ENCODE peak calls at places on chromosomes 11 and 22, in five cellular contexts. T is ovary; A is mesenchymal stem cell; W is CD4-positive, CD25-positive, alpha-beta regulatory T cell; Z is neuronal stem cell. G is an unnamed sample.

GRCh38 chr11:26828291-26828690 is 106.4 kb upstream of the SLC5A12 start:
- DNase-seq in T (no peak), A (peak; percentile 51), W (no peak), Z (no peak), G (no peak)

GRCh38 chr11:72631806-72632731 is 42.2 kb downstream of the PDE2A start:
- DNase-seq in T (no peak), A (peak; percentile 49), W (no peak), Z (no peak), G (no peak)

GRCh38 chr11:47104337-47104950 is 72.2 kb downstream of the ARFGAP2 start:
- DNase-seq in T (no peak), A (peak; percentile 18), W (no peak), Z (peak; percentile 26), G (peak; percentile 51)

GRCh38 chr11:82634091-82634490 is 99.6 kb downstream of the FAM181B start:
- DNase-seq in T (no peak), A (peak; percentile 30), W (no peak), Z (no peak), G (no peak)

GRCh38 chr11:94934362-94934761 is 39.0 kb downstream of the CWC15 start:
- DNase-seq in T (no peak), A (peak; percentile 79), W (no peak), Z (no peak), G (peak; percentile 88)

GRCh38 chr22:19194751-19195536 is 16.4 kb upstream of the SLC25A1 start:
- DNase-seq in T (no peak), A (no peak), W (no peak), Z (no peak), G (no peak)

GRCh38 chr11:107549253-107549953 is 16.1 kb downstream of the ALKBH8 start:
- DNase-seq in T (no peak), A (peak; percentile 51), W (peak; percentile 10), Z (no peak), G (peak; percentile 72)

GRCh38 chr11:79119491-79120284 is 321.1 kb downstream of the TENM4 start:
- DNase-seq in T (no peak), A (no peak), W (no peak), Z (peak; percentile 50), G (peak; percentile 20)

GRCh38 chr22:25406510-25407210 is 157.8 kb upstream of the GRK3 start:
- DNase-seq in T (no peak), A (peak; percentile 25), W (no peak), Z (no peak), G (no peak)

GRCh38 chr22:19520007-19520406 is 4.2 kb downstream of the CLDN5 start:
- DNase-seq in T (no peak), A (no peak), W (no peak), Z (no peak), G (no peak)

GRCh38 chr11:74417860-74418508 is 19.8 kb upstream of the PGM2L1 start:
- DNase-seq in T (no peak), A (peak; percentile 26), W (no peak), Z (no peak), G (peak; percentile 33)

GRCh38 chr11:17524221-17524620 is 20.0 kb downstream of the USH1C start:
- DNase-seq in T (no peak), A (no peak), W (no peak), Z (no peak), G (no peak)

GRCh38 chr11:107092667-107093066 is 74.4 kb upstream of the GUCY1A2 start:
- DNase-seq in T (no peak), A (no peak), W (no peak), Z (no peak), G (no peak)

GRCh38 chr22:25281675-25282345 is 62.4 kb downstream of the CRYBB2 start:
- DNase-seq in T (no peak), A (no peak), W (no peak), Z (peak; percentile 5), G (no peak)

GRCh38 chr11:128926437-128927107 is 16.1 kb downstream of the TP53AIP1 start:
- DNase-seq in T (no peak), A (no peak), W (no peak), Z (no peak), G (peak; percentile 45)

GRCh38 chr11:60895687-60896086 is 10.7 kb downstream of the PRPF19 start:
- DNase-seq in T (no peak), A (no peak), W (no peak), Z (no peak), G (no peak)
- H3K36me3 ChIP-seq in T (no peaks in the 10 kb centered on the region), A (peaks cover 94% of the 10 kb centered on the region), W (peaks cover 83% of the 10 kb centered on the region), Z (peaks cover 97% of the 10 kb centered on the region), G (peaks cover 91% of the 10 kb centered on the region)

DNA sequence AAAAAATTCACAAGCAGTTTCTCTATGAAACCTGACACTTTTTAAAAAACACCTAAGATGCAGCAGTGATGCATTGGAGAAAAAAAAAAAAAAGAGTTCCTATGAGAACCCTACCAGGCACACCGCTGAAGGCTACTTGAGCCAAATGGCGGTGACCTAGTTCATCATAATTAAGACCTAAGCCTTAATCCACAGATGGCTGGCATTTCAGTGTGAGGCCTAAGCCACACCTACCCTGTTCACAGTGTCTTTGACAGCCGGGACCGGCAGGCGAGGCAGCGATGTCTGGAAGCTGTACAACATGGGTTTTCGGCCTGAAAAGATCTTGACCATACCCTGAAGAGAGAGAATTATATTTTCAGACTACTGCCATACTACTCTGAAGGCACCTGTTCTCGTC is 38.0 kb downstream of the CPT1A start:
- DNase-seq in T (no peak), A (no peak), W (no peak), Z (no peak), G (no peak)
- H3K36me3 ChIP-seq in T (no peaks in the 10 kb centered on the region), A (peaks cover 71% of the 10 kb centered on the region), W (peaks cover 12% of the 10 kb centered on the region), Z (no peaks in the 10 kb centered on the region), G (no peaks in the 10 kb centered on the region)

GRCh38 chr11:131962818-131963217 is 592.4 kb downstream of the NTM start:
- DNase-seq in T (no peak), A (no peak), W (no peak), Z (no peak), G (no peak)
- H3K36me3 ChIP-seq in T (no peaks in the 10 kb centered on the region), A (peaks cover 9% of the 10 kb centered on the region), W (no peaks in the 10 kb centered on the region), Z (no peaks in the 10 kb centered on the region), G (no peaks in the 10 kb centered on the region)

DNA sequence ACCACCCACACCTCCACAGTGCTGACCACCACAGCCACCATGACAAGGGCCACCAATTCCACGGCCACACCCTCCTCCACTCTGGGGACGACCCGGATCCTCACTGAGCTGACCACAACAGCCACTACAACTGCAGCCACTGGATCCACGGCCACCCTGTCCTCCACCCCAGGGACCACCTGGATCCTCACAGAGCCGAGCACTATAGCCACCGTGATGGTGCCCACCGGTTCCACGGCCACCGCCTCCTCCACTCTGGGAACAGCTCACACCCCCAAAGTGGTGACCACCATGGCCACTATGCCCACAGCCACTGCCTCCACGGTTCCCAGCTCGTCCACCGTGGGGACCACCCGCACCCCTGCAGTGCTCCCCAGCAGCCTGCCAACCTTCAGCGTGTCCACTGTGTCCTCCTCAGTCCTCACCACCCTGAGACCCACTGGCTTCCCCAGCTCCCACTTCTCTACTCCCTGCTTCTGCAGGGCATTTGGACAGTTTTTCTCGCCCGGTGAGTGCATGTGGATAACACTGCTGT is 28.4 kb downstream of the MUC5B start:
- DNase-seq in T (no peak), A (no peak), W (no peak), Z (no peak), G (no peak)
- H3K36me3 ChIP-seq in T (no peaks in the 10 kb centered on the region), A (no peaks in the 10 kb centered on the region), W (no peaks in the 10 kb centered on the region), Z (no peaks in the 10 kb centered on the region), G (no peaks in the 10 kb centered on the region)

DNA sequence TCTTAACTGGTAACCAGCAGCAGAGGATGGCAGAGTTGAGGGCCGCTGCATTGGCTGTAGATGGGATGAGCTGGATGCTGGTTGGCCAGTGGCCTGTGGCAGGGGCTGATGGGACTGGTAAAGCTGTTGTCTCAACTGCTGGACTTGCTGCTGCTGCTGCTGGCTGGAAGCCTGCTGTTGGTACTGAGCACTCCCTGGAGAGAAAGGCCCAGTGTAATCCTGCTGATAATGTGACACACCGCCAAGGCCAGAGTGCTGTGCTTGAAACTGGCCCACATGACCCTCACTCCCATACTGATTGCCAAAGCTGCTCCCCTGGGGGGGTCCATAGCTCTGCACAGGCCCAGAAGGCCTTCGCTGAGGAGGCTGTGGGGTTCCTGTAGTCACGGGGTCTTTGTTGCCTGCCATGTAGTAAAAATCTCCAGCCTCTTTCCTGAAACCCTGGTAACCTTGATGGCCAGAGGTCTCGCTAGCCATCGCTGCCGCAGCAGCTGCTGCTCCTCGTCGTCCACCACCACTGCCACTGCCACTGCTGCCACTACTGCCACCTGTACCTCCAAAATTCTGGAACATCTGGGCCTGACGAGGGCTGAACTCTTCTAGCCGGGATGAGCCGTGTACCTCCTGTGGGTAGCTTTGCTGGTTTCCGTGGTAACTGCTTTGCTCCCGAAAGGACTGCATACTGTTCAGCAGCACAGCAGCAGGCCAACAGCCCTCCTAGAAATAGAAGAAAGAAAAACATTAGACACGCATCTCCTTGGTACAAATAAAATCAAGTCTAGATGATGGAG is 55.6 kb downstream of the TCF20 start:
- DNase-seq in T (no peak), A (no peak), W (no peak), Z (no peak), G (peak; percentile 7)
- H3K36me3 ChIP-seq in T (no peaks in the 10 kb centered on the region), A (peaks cover 51% of the 10 kb centered on the region), W (peaks cover 49% of the 10 kb centered on the region), Z (peaks cover 53% of the 10 kb centered on the region), G (peaks cover 49% of the 10 kb centered on the region)

GRCh38 chr11:12005061-12005460 is 3.4 kb downstream of the DKK3 start:
- DNase-seq in T (no peak), A (no peak), W (no peak), Z (no peak), G (no peak)
- H3K36me3 ChIP-seq in T (no peaks in the 10 kb centered on the region), A (peaks cover 11% of the 10 kb centered on the region), W (no peaks in the 10 kb centered on the region), Z (peaks cover 13% of the 10 kb centered on the region), G (no peaks in the 10 kb centered on the region)

GRCh38 chr11:113817162-113817561 is 37.6 kb downstream of the CLDN25 start:
- DNase-seq in T (no peak), A (no peak), W (no peak), Z (no peak), G (no peak)

GRCh38 chr11:113818426-113818825 is 38.8 kb downstream of the CLDN25 start:
- DNase-seq in T (no peak), A (no peak), W (no peak), Z (no peak), G (no peak)

GRCh38 chr11:113814181-113814580 is 34.6 kb downstream of the CLDN25 start:
- DNase-seq in T (no peak), A (no peak), W (no peak), Z (peak; percentile 54), G (no peak)

GRCh38 chr11:113817626-113818025 is 38.0 kb downstream of the CLDN25 start:
- DNase-seq in T (no peak), A (no peak), W (no peak), Z (no peak), G (no peak)
- H3K36me3 ChIP-seq in T (no peaks in the 10 kb centered on the region), A (peaks cover 47% of the 10 kb centered on the region), W (peaks cover 20% of the 10 kb centered on the region), Z (peaks cover 76% of the 10 kb centered on the region), G (no peaks in the 10 kb centered on the region)

GRCh38 chr11:86205415-86206268 is 38.9 kb upstream of the EED start:
- DNase-seq in T (no peak), A (no peak), W (no peak), Z (no peak), G (no peak)

GRCh38 chr11:86204356-86204755 is 40.2 kb upstream of the EED start:
- DNase-seq in T (no peak), A (no peak), W (no peak), Z (no peak), G (peak; percentile 56)

GRCh38 chr11:86208572-86208971 is 36.0 kb upstream of the EED start:
- DNase-seq in T (no peak), A (no peak), W (no peak), Z (no peak), G (no peak)

GRCh38 chr11:86207413-86207812 is 37.1 kb upstream of the EED start:
- DNase-seq in T (no peak), A (no peak), W (no peak), Z (no peak), G (no peak)

GRCh38 chr11:86206296-86206695 is 38.3 kb upstream of the EED start:
- DNase-seq in T (no peak), A (no peak), W (no peak), Z (no peak), G (no peak)
- H3K36me3 ChIP-seq in T (no peaks in the 10 kb centered on the region), A (no peaks in the 10 kb centered on the region), W (no peaks in the 10 kb centered on the region), Z (no peaks in the 10 kb centered on the region), G (no peaks in the 10 kb centered on the region)

G was measured in A673.